ENCODE peak calls at places on chromosomes 1 and 21, in four cellular contexts. V is ovary, L is iPS DF 6.9, F is fibroblast of lung. U is an unnamed sample. For H3K4me1, the result is how much of the 10 kb centered on the place peaks cover.

GRCh38 chr1:174158767-174159252 is 510 bp upstream of the RABGAP1L start:
- DNase-seq in V (no peak), L (no peak), F (no peak), U (no peak)

GRCh38 chr1:208782186-208782585 is 538.0 kb upstream of the PLXNA2 start:
- DNase-seq in V (no peak), L (no peak), F (no peak), U (no peak)

GRCh38 chr21:42456457-42456856 is 39.6 kb downstream of the RSPH1 start:
- DNase-seq in V (no peak), L (no peak), F (no peak), U (no peak)

GRCh38 chr1:145751491-145752021 is 32.3 kb downstream of the CD160 start:
- DNase-seq in V (no peak), L (no peak), F (peak), U (no peak)

GRCh38 chr1:94130851-94131595 is 10.1 kb upstream of the ABCA4 start:
- DNase-seq in V (no peak), L (no peak), F (no peak), U (no peak)

GRCh38 chr1:143698016-143698415 is 273.8 kb downstream of the FAM72C start:
- DNase-seq in V (no peak), L (no peak), F (peak), U (peak)

GRCh38 chr1:42365118-42365517 is 15.5 kb upstream of the RIMKLA start:
- DNase-seq in V (no peak), L (no peak), F (no peak), U (no peak)

GRCh38 chr21:32088471-32088870 is 190.4 kb downstream of the MIS18A start:
- DNase-seq in V (no peak), L (no peak), F (no peak), U (no peak)

GRCh38 chr1:153348511-153349362 is at the start of gene PGLYRP4:
- DNase-seq in V (no peak), L (peak), F (no peak), U (no peak)

GRCh38 chr1:229383961-229384360 is 41.1 kb upstream of the CCSAP start:
- DNase-seq in V (no peak), L (no peak), F (no peak), U (no peak)

GRCh38 chr21:42580793-42581201 is 67.1 kb downstream of the SLC37A1 start:
- DNase-seq in V (no peak), L (no peak), F (no peak), U (no peak)

GRCh38 chr1:230079211-230079590 is 12.2 kb downstream of the GALNT2 start:
- DNase-seq in V (no peak), L (no peak), F (no peak), U (no peak)

GRCh38 chr1:117067528-117068370 is 7.6 kb downstream of the TTF2 start:
- DNase-seq in V (peak), L (no peak), F (peak), U (peak)

GRCh38 chr1:109084563-109085517 is 5.7 kb upstream of the TMEM167B start:
- DNase-seq in V (no peak), L (no peak), F (no peak), U (no peak)

GRCh38 chr1:38436749-38437148 is 390.2 kb upstream of the POU3F1 start:
- DNase-seq in V (no peak), L (no peak), F (no peak), U (no peak)

GRCh38 chr1:22048351-22049192 is 3.9 kb upstream of the CDC42 start:
- DNase-seq in V (no peak), L (no peak), F (no peak), U (no peak)

GRCh38 chr1:161158316-161159016 is 834 bp upstream of the USP21 start:
- DNase-seq in V (no peak), L (no peak), F (no peak), U (no peak)

GRCh38 chr1:172916126-172916525 is 134.6 kb downstream of the TNFSF18 start:
- DNase-seq in V (no peak), L (no peak), F (no peak), U (no peak)

GRCh38 chr21:16418211-16418610 is 688.4 kb downstream of the USP25 start:
- DNase-seq in V (no peak), L (no peak), F (peak), U (no peak)

GRCh38 chr1:209411491-209411929 is 172.0 kb upstream of the CAMK1G start:
- DNase-seq in V (no peak), L (no peak), F (peak), U (no peak)

GRCh38 chr1:105337427-105337826 is 1587.7 kb downstream of the AMY1C start:
- DNase-seq in V (no peak), L (no peak), F (no peak), U (no peak)

GRCh38 chr1:104019675-104020049 is 270.0 kb downstream of the AMY1C start:
- DNase-seq in V (no peak), L (no peak), F (no peak), U (no peak)

GRCh38 chr1:189429610-189430009 is 1048.1 kb downstream of the BRINP3 start:
- DNase-seq in V (no peak), L (peak), F (peak), U (no peak)

GRCh38 chr1:7680791-7681165 is 90.3 kb upstream of the VAMP3 start:
- DNase-seq in V (no peak), L (no peak), F (no peak), U (peak)

GRCh38 chr1:163083690-163084089 is 14.5 kb downstream of the RGS4 start:
- DNase-seq in V (no peak), L (no peak), F (peak), U (no peak)

GRCh38 chr1:168482106-168482505 is 61.7 kb downstream of the XCL2 start:
- DNase-seq in V (no peak), L (no peak), F (no peak), U (no peak)

GRCh38 chr1:92886886-92887419 is 55.1 kb downstream of the RPL5 start:
- DNase-seq in V (no peak), L (no peak), F (no peak), U (peak)

GRCh38 chr1:31153423-31153822 is 86.3 kb downstream of the NKAIN1 start:
- DNase-seq in V (no peak), L (no peak), F (no peak), U (no peak)

GRCh38 chr21:17454315-17455027 is 58.4 kb upstream of the CXADR start:
- DNase-seq in V (no peak), L (peak), F (peak), U (no peak)

GRCh38 chr1:152481869-152482664 is 28.5 kb upstream of the LCE5A start:
- DNase-seq in V (no peak), L (no peak), F (no peak), U (no peak)

GRCh38 chr1:109398343-109399225 is 866 bp upstream of the SORT1 start:
- DNase-seq in V (no peak), L (no peak), F (no peak), U (no peak)

GRCh38 chr21:17636711-17637110 is 24.0 kb upstream of the BTG3 start:
- DNase-seq in V (no peak), L (no peak), F (no peak), U (no peak)

GRCh38 chr1:25243907-25244306 is 3.3 kb downstream of the RSRP1 start:
- DNase-seq in V (no peak), L (no peak), F (no peak), U (no peak)
- H3K4me1 ChIP-seq in V (under half), L (under half), F (under half), U (under half)

GRCh38 chr1:3251099-3251809 is 182.3 kb downstream of the PRDM16 start:
- DNase-seq in V (no peak), L (no peak), F (no peak), U (no peak)
- H3K4me3 ChIP-seq in V (no peak), L (no peak), F (no peak), U (no peak)

DNA sequence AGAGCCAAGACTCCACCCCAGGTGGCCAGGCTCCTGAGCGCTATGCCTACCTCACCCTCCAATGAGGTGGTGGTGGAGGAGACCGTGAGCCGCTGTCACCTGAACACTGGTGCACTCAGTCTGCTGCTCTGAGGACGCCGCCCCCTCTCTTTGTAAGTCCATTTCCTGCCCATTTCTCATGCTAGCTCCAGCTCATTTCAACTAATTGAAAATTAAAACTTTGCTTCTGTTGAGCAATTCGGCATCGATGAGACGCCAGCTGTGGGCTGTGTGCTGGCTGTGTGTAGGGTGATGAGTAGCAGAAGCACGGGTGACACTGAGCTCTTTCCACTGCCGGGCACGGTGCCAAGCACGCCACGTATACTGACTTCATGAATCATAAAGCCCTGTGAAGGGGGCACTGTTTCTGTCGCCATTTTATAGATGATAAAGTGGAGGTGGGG is 11.2 kb downstream of the TNFRSF1B start:
- DNase-seq in V (no peak), L (no peak), F (peak), U (no peak)
- H3K4me1 ChIP-seq in V (under half), L (under half), F (under half), U (under half)

DNA sequence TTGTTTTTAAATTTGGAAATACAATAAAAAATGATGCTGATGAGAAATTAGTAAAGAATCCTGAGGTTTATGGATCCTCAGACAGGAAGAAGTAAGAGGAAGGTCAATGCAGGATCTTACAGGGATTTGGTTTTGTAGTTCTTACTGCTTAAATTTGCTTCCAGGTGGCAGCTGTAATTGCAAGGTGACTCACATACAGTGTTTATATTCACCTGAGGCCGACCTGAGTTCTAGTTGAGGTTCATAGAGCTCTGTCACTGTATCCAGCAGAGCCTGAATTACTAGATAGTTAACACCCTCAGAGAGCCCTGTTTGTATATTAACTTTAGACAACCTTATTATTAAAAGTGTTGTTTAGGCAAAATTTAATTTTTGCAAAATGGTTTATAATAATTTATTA is 1.4 kb upstream of the WDR26 start:
- DNase-seq in V (no peak), L (no peak), F (no peak), U (no peak)
- H3K4me3 ChIP-seq in V (no peak), L (no peak), F (peak), U (no peak)

GRCh38 chr1:53385276-53385932 is 57.5 kb upstream of the LRP8 start:
- DNase-seq in V (no peak), L (no peak), F (no peak), U (peak)
- H3K4me1 ChIP-seq in V (under half), L (under half), F (under half), U (under half)

GRCh38 chr1:940121-941026 is 16.7 kb downstream of the SAMD11 start:
- DNase-seq in V (peak), L (no peak), F (peak), U (peak)

GRCh38 chr1:942411-942821 is 16.6 kb downstream of the NOC2L start:
- DNase-seq in V (no peak), L (no peak), F (no peak), U (no peak)

GRCh38 chr1:939511-940107 is 15.9 kb downstream of the SAMD11 start:
- DNase-seq in V (no peak), L (no peak), F (no peak), U (no peak)

GRCh38 chr1:941588-942383 is 17.3 kb downstream of the NOC2L start:
- DNase-seq in V (peak), L (no peak), F (peak), U (peak)

DNA sequence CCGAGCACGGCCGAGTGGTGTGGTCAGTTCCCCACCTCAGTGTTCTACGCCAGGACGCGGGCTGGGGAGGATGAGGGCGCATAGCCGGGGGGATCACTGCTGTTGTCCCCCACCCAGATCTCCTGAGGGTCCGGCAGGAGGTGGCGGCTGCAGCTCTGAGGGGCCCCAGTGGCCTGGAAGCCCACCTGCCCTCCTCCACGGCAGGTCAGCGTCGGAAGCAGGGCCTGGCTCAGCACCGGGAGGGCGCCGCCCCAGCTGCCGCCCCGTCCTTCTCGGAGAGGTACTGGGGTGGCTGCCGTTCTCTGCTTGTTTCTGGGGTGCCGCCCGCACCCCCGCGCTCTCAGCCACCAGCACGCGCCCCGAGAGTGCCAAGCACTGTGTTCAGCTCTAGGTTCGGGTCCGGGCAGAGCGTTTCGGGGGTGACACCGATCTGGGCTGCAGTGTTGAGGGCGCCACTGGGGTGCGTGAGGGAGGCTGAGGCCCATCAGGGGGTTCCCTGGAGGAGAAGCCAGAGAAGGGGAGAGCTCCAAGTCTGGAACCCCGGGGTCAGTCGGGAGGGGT is 17.4 kb downstream of the SAMD11 start:
- DNase-seq in V (no peak), L (no peak), F (no peak), U (no peak)
- H3K4me3 ChIP-seq in V (peak), L (no peak), F (no peak), U (no peak)